ENCODE peak calls at places on chromosomes 1 and 21, in six cellular contexts. F is HCT116, Z is GM12878, M is K562, A is SK-N-SH, C is HepG2. D is an unnamed sample. For H3K4me1, the result is how much of the 10 kb centered on the place peaks cover.

GRCh38 chr1:216665381-216665780 is 57.8 kb downstream of the ESRRG start:
- DNase-seq in F (no peak), Z (no peak), M (no peak), A (no peak), C (no peak), D (no peak)

GRCh38 chr1:147567594-147568381 is 26.5 kb downstream of the BCL9 start:
- DNase-seq in F (no peak), Z (no peak), M (no peak), A (no peak), C (no peak), D (no peak)

GRCh38 chr1:211551628-211552465 is 27.1 kb downstream of the SLC30A1 start:
- DNase-seq in F (no peak), Z (no peak), M (no peak), A (no peak), C (peak), D (no peak)

GRCh38 chr1:228180271-228180987 is 14.8 kb downstream of the IBA57 start:
- DNase-seq in F (no peak), Z (no peak), M (no peak), A (no peak), C (peak), D (no peak)

GRCh38 chr1:3119748-3120524 is 50.9 kb downstream of the PRDM16 start:
- DNase-seq in F (no peak), Z (no peak), M (no peak), A (no peak), C (no peak), D (no peak)

GRCh38 chr1:205069371-205070125 is 14.7 kb downstream of the TMEM81 start:
- DNase-seq in F (no peak), Z (no peak), M (no peak), A (peak), C (no peak), D (no peak)

GRCh38 chr1:40140211-40140709 is 20.9 kb upstream of the RLF start:
- DNase-seq in F (no peak), Z (no peak), M (no peak), A (no peak), C (no peak), D (no peak)

GRCh38 chr21:25790122-25790951 is 55.6 kb downstream of the GABPA start:
- DNase-seq in F (peak), Z (no peak), M (no peak), A (peak), C (peak), D (peak)

GRCh38 chr1:246043556-246043955 is 463.5 kb downstream of the SMYD3 start:
- DNase-seq in F (no peak), Z (no peak), M (no peak), A (no peak), C (no peak), D (no peak)

GRCh38 chr1:117828206-117828605 is 101.2 kb downstream of the GDAP2 start:
- DNase-seq in F (no peak), Z (no peak), M (no peak), A (peak), C (no peak), D (no peak)

GRCh38 chr21:31480228-31480627 is 136.2 kb upstream of the TIAM1 start:
- DNase-seq in F (no peak), Z (no peak), M (no peak), A (no peak), C (no peak), D (no peak)

GRCh38 chr1:181033128-181033798 is 520 bp upstream of the MR1 start:
- DNase-seq in F (peak), Z (peak), M (no peak), A (no peak), C (no peak), D (no peak)

GRCh38 chr1:6448749-6449631 is 17.0 kb downstream of the TNFRSF25 start:
- DNase-seq in F (no peak), Z (no peak), M (peak), A (peak), C (peak), D (no peak)

GRCh38 chr1:41664861-41665640 is 180.6 kb upstream of the EDN2 start:
- DNase-seq in F (peak), Z (no peak), M (no peak), A (no peak), C (no peak), D (no peak)

GRCh38 chr1:17858027-17858426 is 102.9 kb downstream of the ACTL8 start:
- DNase-seq in F (no peak), Z (no peak), M (no peak), A (no peak), C (no peak), D (no peak)

GRCh38 chr21:32448803-32449594 is 36.5 kb downstream of the EVA1C start:
- DNase-seq in F (no peak), Z (no peak), M (no peak), A (no peak), C (no peak), D (no peak)

GRCh38 chr21:32698971-32699693 is 28.7 kb downstream of the SYNJ1 start:
- DNase-seq in F (no peak), Z (no peak), M (no peak), A (no peak), C (no peak), D (no peak)

GRCh38 chr1:182206628-182207239 is 145.2 kb upstream of the ZNF648 start:
- DNase-seq in F (no peak), Z (no peak), M (no peak), A (no peak), C (no peak), D (no peak)

GRCh38 chr1:76292418-76293184 is 218.1 kb downstream of the ST6GALNAC3 start:
- DNase-seq in F (no peak), Z (no peak), M (no peak), A (no peak), C (no peak), D (no peak)

GRCh38 chr1:110513511-110513910 is 5.5 kb downstream of the KCNA10 start:
- DNase-seq in F (no peak), Z (no peak), M (no peak), A (no peak), C (no peak), D (no peak)

GRCh38 chr1:204461331-204462228 is 33.0 kb downstream of the PIK3C2B start:
- DNase-seq in F (no peak), Z (peak), M (peak), A (no peak), C (no peak), D (no peak)

GRCh38 chr1:169550294-169550693 is 36.0 kb downstream of the F5 start:
- DNase-seq in F (peak), Z (no peak), M (peak), A (peak), C (peak), D (no peak)

GRCh38 chr1:76862447-76862846 is 4.8 kb upstream of the ST6GALNAC5 start:
- DNase-seq in F (no peak), Z (no peak), M (no peak), A (no peak), C (no peak), D (no peak)

GRCh38 chr21:28991861-28992525 is 684 bp downstream of the LTN1 start:
- DNase-seq in F (no peak), Z (no peak), M (peak), A (no peak), C (peak), D (no peak)

GRCh38 chr1:79198841-79199240 is 192.3 kb upstream of the ADGRL4 start:
- DNase-seq in F (no peak), Z (no peak), M (no peak), A (no peak), C (no peak), D (no peak)

GRCh38 chr1:219150913-219151312 is 22.8 kb upstream of the LYPLAL1 start:
- DNase-seq in F (no peak), Z (no peak), M (no peak), A (no peak), C (no peak), D (no peak)

GRCh38 chr1:26302733-26303405 is 3.6 kb downstream of the UBXN11 start:
- DNase-seq in F (no peak), Z (no peak), M (no peak), A (no peak), C (no peak), D (no peak)

GRCh38 chr21:31509108-31510017 is 150.1 kb upstream of the SOD1 start:
- DNase-seq in F (peak), Z (peak), M (peak), A (no peak), C (peak), D (no peak)

GRCh38 chr21:45872902-45873301 is 108.7 kb upstream of the COL6A1 start:
- DNase-seq in F (no peak), Z (no peak), M (no peak), A (no peak), C (no peak), D (no peak)

DNA sequence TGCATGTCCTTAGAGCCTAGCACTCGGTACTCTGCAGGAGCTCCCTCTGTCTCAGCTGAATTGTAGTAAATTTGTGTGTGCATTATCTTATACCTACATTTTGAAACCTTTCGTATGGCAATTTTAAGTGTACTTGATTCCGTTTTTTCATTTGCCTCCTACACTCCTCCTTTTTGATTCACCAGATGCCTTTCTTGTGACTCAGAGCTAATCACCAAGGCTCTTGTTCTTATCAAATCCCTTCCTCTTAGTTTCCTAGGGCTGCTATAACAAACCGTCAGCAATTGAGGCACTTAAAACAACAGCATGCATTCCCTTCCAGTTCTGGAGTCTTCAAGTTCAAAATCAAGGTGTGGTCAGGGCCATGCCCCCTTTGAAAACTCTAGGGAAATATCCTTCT is 261.0 kb downstream of the ASTN1 start:
- DNase-seq in F (no peak), Z (no peak), M (no peak), A (no peak), C (no peak), D (no peak)
- TF ChIP-seq REST in F (no peak), Z (no peak), M (no peak), A (no peak), C (no peak), D (no peak)

GRCh38 chr1:206745301-206745700 is 25.3 kb upstream of the IL19 start:
- DNase-seq in F (no peak), Z (no peak), M (no peak), A (no peak), C (no peak), D (no peak)

GRCh38 chr1:206752481-206752880 is 18.1 kb upstream of the IL19 start:
- DNase-seq in F (no peak), Z (no peak), M (no peak), A (no peak), C (no peak), D (no peak)

GRCh38 chr1:206751891-206752290 is 18.7 kb upstream of the IL19 start:
- DNase-seq in F (no peak), Z (no peak), M (no peak), A (no peak), C (no peak), D (no peak)

GRCh38 chr1:206744683-206745082 is 25.9 kb upstream of the IL19 start:
- DNase-seq in F (no peak), Z (no peak), M (no peak), A (no peak), C (no peak), D (no peak)

GRCh38 chr1:206748348-206749034 is 22.1 kb upstream of the IL19 start:
- DNase-seq in F (no peak), Z (no peak), M (no peak), A (no peak), C (no peak), D (no peak)
- TF ChIP-seq POLR2AphosphoS5 in F (no peak), Z (no peak), M (no peak), A (no peak), C (no peak), D (no peak)

GRCh38 chr1:202577381-202577780 is 132.9 kb downstream of the SYT2 start:
- DNase-seq in F (no peak), Z (no peak), M (peak), A (no peak), C (no peak), D (no peak)

GRCh38 chr1:202580604-202581003 is 129.7 kb downstream of the SYT2 start:
- DNase-seq in F (no peak), Z (no peak), M (no peak), A (no peak), C (no peak), D (no peak)

GRCh38 chr1:202578001-202578500 is 132.2 kb downstream of the SYT2 start:
- DNase-seq in F (no peak), Z (no peak), M (no peak), A (no peak), C (no peak), D (no peak)

GRCh38 chr1:202578565-202578964 is 131.7 kb downstream of the SYT2 start:
- DNase-seq in F (no peak), Z (no peak), M (no peak), A (no peak), C (no peak), D (no peak)

DNA sequence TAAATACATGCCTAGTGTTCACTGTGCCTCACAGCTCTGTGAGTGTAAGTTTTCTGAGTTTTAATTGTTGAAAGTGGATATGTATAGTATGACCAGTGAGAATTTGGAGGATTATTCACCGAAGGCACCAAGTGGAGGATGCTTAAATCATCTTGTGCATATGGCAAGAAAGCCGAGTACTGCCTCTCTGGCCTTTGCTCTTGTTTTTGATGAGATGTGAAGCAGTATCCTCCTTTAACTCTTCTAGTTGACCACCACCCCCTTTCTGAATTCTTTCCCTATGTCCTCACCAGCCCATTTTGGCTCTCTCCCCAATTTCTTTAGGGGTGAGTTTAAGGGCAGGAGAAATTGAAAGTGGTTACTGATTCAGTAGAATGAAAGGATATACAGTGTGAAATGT is 130.4 kb downstream of the SYT2 start:
- DNase-seq in F (no peak), Z (no peak), M (no peak), A (no peak), C (no peak), D (no peak)
- H3K4me1 ChIP-seq in F (under half), Z (under half), M (under half), A (half or more), C (under half), D (under half)

GRCh38 chr1:94209425-94209824 is 28.0 kb downstream of the ARHGAP29 start:
- DNase-seq in F (no peak), Z (no peak), M (no peak), A (no peak), C (peak), D (no peak)
- TF ChIP-seq REST in F (no peak), Z (no peak), M (no peak), A (no peak), C (no peak), D (no peak)

GRCh38 chr1:1534401-1535145 is 5.9 kb downstream of the TMEM240 start:
- DNase-seq in F (no peak), Z (no peak), M (no peak), A (no peak), C (no peak), D (no peak)

GRCh38 chr1:1537626-1538250 is 2.7 kb downstream of the TMEM240 start:
- DNase-seq in F (no peak), Z (no peak), M (no peak), A (no peak), C (no peak), D (no peak)

GRCh38 chr1:1536938-1537546 is 3.4 kb downstream of the TMEM240 start:
- DNase-seq in F (no peak), Z (no peak), M (no peak), A (no peak), C (no peak), D (no peak)

GRCh38 chr1:1535989-1536937 is 4.2 kb downstream of the TMEM240 start:
- DNase-seq in F (no peak), Z (no peak), M (no peak), A (no peak), C (no peak), D (no peak)

GRCh38 chr1:1535298-1535988 is 5.0 kb downstream of the TMEM240 start:
- DNase-seq in F (no peak), Z (no peak), M (no peak), A (no peak), C (no peak), D (no peak)
- TF ChIP-seq POLR2AphosphoS5 in F (no peak), Z (no peak), M (no peak), A (no peak), C (no peak), D (no peak)

GRCh38 chr1:21759818-21760217 is 23.1 kb downstream of the USP48 start:
- DNase-seq in F (no peak), Z (no peak), M (no peak), A (no peak), C (no peak), D (no peak)

GRCh38 chr1:21763694-21764419 is 19.1 kb downstream of the USP48 start:
- DNase-seq in F (no peak), Z (no peak), M (no peak), A (no peak), C (no peak), D (no peak)

GRCh38 chr1:21761052-21761451 is 21.9 kb downstream of the USP48 start:
- DNase-seq in F (no peak), Z (no peak), M (no peak), A (no peak), C (no peak), D (no peak)

GRCh38 chr1:21763236-21763635 is 19.7 kb downstream of the USP48 start:
- DNase-seq in F (no peak), Z (no peak), M (no peak), A (no peak), C (no peak), D (no peak)

DNA sequence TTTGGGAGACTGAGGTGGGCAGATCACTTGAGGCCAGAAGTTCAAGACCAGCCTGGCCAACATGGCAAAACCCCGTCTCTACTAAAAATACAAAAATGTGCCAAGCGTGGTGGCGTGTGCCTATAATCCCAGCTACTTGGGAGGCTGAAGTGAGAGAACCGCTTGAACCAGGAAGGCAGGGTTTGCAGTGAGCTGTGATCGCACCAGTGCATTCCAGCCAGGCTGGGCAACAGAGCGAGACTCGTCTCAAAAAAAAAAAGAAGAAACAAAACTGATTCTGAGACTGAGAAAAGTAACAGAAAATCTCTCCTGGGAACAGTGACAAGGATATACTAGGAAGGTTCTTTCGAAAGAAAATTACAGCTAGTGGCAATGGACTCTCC is 20.9 kb downstream of the USP48 start:
- DNase-seq in F (no peak), Z (peak), M (no peak), A (no peak), C (no peak), D (no peak)
- H3K4me1 ChIP-seq in F (under half), Z (half or more), M (half or more), A (under half), C (under half), D (under half)

GRCh38 chr1:28428990-28429520 is 59.5 kb downstream of the PHACTR4 start:
- DNase-seq in F (no peak), Z (no peak), M (no peak), A (no peak), C (no peak), D (no peak)
- TF ChIP-seq REST in F (no peak), Z (no peak), M (no peak), A (no peak), C (no peak), D (no peak)